ENCODE peak calls at places on chromosomes 5 and 9, in seven cellular contexts. R is lower lobe of right lung, U is uterus, A is HL-60, X is stomach, G is H1, F is hepatocyte. L is an unnamed sample.

GRCh38 chr5:109479260-109479860 is 69.6 kb upstream of the PJA2 start:
- DNase-seq in R (no peak), U (no peak), A (no peak), X (no peak), G (no peak), F (peak), L (no peak)

GRCh38 chr9:105278751-105279150 is 34.3 kb downstream of the SLC44A1 start:
- DNase-seq in R (no peak), U (no peak), A (no peak), X (no peak), G (no peak), F (no peak), L (no peak)

GRCh38 chr5:38757451-38758245 is 88.2 kb upstream of the OSMR start:
- DNase-seq in R (no peak), U (peak), A (no peak), X (no peak), G (no peak), F (no peak), L (no peak)

GRCh38 chr9:15711531-15712295 is 158.9 kb downstream of the CCDC171 start:
- DNase-seq in R (no peak), U (no peak), A (no peak), X (no peak), G (no peak), F (no peak), L (no peak)

GRCh38 chr5:1515921-1516571 is 7.7 kb downstream of the LPCAT1 start:
- DNase-seq in R (no peak), U (peak), A (no peak), X (peak), G (no peak), F (peak), L (peak)

GRCh38 chr9:21265421-21266189 is 25.8 kb upstream of the IFNA14 start:
- DNase-seq in R (no peak), U (no peak), A (no peak), X (no peak), G (no peak), F (no peak), L (no peak)

GRCh38 chr5:113378486-113378885 is 56.3 kb downstream of the TSSK1B start:
- DNase-seq in R (no peak), U (no peak), A (no peak), X (no peak), G (no peak), F (no peak), L (no peak)

GRCh38 chr5:99141534-99142135 is 212.8 kb upstream of the CHD1 start:
- DNase-seq in R (no peak), U (no peak), A (no peak), X (no peak), G (no peak), F (peak), L (no peak)

GRCh38 chr5:5374034-5374715 is 48.3 kb upstream of the ICE1 start:
- DNase-seq in R (no peak), U (no peak), A (no peak), X (no peak), G (no peak), F (no peak), L (no peak)

DNA sequence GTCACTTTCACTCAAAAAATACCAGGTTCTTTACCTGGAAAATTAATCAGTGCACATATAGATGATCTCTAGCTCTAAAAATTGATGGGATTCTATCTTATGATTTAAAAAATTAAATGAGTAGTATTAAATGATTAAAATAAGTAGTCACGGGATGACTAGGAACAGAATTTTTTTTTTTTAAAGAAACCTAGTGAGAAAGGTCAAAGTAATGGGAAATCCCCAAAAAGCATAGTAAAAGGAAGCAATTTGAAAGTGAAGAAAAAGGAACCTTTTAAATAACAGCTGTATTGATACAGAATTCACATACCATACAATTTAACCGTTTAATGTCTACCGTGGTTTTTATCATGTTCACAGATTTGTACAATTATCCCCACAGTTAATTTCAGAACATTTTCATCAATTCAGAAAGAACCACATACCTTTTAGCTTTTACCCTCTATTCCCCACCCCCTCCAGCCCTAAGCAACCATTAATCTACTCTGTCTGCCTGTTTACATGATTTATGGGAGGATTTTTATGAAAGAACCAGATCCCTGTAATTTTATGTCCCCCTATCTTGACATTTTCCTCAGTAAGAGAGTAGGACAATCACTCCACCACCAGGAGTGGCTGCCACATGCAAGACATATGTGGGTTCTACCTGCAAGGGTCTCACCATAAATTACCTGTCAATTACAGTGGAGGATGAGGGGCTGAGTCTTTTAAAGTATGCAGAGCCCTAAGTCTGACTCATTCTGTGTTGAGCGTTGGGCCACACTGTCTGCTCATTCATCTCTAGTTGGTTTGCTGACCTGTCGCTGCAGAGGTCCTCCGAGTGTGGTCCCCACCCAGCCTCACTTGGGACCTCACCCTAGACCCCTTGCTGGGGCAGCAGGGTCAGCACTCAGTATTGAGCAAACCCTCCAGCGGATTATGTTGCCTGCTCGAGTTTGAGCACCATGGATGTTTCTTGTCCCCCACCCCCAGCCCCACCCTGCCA is 16.0 kb downstream of the ANKRD33B start:
- DNase-seq in R (no peak), U (no peak), A (no peak), X (no peak), G (no peak), F (no peak), L (no peak)
- H3K4me3 ChIP-seq in R (no peak), U (no peak), A (no peak), X (no peak), G (no peak), F (no peak), L (no peak)

GRCh38 chr9:130870491-130871381 is 25.9 kb downstream of the QRFP start:
- DNase-seq in R (no peak), U (no peak), A (no peak), X (no peak), G (no peak), F (no peak), L (peak)
- H3K27ac ChIP-seq in R (no peak), U (peak), A (no peak), X (peak), G (no peak), F (no peak), L (no peak)

DNA sequence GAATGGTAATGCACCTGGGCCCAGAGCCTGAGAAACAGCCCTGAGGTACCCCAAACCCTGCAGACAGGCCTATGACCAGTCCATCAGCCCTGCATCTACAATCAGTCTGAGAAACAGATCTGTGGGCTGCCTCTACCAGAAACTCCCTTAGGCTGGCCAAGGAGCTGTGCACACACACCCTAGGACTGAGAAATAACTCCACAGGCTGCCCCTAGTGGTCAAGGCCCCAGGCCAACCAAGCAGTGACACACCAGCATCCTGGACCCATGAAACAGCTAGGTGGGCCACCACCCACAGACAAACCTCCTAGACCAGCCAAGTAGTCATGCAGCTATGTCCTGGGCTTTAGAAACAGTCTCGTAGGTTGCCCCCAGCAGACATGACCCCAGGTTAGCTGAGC is 253.6 kb upstream of the VLDLR start:
- DNase-seq in R (no peak), U (no peak), A (no peak), X (no peak), G (no peak), F (no peak), L (no peak)
- TF ChIP-seq CTCF in R (no peak), U (no peak), A (no peak), X (no peak), G (peak), F (no peak), L (no peak)

GRCh38 chr9:121499177-121499426 is 542 bp downstream of the GGTA1 start:
- DNase-seq in R (no peak), U (no peak), A (no peak), X (no peak), G (no peak), F (no peak), L (no peak)
- H3K4me3 ChIP-seq in R (peak), U (peak), A (peak), X (peak), G (peak), F (peak), L (peak)

DNA sequence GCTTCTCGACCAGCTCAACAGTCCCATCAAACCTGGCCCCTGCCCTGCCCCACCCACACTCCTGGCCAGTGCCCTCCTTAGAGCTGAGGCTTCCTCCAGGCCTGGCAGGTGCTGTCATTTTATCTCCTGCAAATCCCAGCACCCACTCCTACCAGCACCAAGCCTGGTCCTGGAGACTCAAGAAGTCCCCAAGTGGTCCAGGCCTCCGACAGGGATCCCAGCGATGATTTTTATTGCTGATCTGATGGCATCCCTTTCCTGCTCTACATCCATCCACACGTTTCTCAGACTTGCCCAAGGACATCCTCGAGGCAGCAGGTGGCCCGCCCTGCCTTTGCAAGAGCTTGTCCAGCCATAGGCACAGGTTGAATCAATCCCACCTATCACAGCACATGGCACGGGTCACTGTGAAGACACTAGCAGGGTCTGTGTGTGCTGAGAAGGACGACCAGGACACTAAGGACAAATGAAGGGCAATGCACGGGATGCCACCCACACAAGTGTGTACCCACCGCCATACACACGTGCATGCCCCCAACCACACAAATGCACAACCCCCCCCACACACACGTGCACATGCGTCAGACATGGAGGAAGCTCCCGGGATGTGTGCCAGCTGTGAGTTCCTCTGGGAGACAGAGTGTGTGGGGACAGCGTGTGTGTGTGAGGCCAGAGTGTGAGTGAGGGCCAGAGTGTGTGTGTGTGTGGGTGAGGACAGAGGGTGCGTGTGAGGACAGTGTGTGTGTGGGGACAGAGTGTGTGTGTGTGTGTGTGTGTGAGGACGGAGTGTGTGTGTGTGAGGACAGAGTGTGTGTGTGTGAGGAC is 62.4 kb upstream of the UBAC1 start:
- DNase-seq in R (peak), U (peak), A (no peak), X (no peak), G (no peak), F (no peak), L (peak)
- H3K27ac ChIP-seq in R (peak), U (no peak), A (no peak), X (no peak), G (peak), F (no peak), L (peak)

DNA sequence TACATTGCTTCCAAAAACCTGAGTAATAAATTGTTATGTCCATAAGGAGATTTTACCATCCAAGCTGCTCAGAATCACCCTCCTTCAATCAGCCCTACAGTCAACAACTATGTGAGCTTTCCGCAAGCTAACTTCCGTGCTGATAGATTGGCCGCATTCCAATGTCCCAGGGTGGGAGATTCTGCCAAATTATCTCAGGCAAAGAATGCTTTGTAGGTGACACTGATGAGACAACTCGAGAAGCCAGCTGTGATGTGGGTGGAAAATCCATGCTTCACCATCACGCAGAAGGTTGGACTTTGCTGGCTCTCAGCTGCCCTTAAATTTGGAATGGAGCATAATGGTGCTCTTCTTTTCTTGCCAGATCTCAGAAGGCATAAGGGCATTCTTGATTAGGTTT is 44.9 kb upstream of the HCN1 start:
- DNase-seq in R (no peak), U (no peak), A (no peak), X (no peak), G (no peak), F (no peak), L (no peak)
- TF ChIP-seq CTCF in R (no peak), U (no peak), A (no peak), X (no peak), G (no peak), F (no peak), L (no peak)